ENCODE peak calls at places on chromosomes 6 and 20, in four cellular contexts. Q, S, U and B are unnamed samples.
A peak's percentile ranks its signal among the peaks of the same experiment; 100 is the strongest.

GRCh38 chr6:37587776-37588744 is 88.4 kb upstream of the CCDC167 start:
- DNase-seq in U (no peak), S (no peak), Q (no peak), B (no peak)

GRCh38 chr6:166693880-166694279 is 66.8 kb upstream of the RPS6KA2 start:
- DNase-seq in U (no peak), S (no peak), Q (no peak), B (no peak)

GRCh38 chr6:75206338-75207210 is 721 bp upstream of the COL12A1 start:
- DNase-seq in U (peak; percentile 32), S (no peak), Q (no peak), B (no peak)

GRCh38 chr20:53148764-53149163 is 176.6 kb downstream of the TSHZ2 start:
- DNase-seq in Q (no peak), S (no peak), U (no peak), B (no peak)

GRCh38 chr20:35171753-35172433 is at the start of gene PROCR:
- DNase-seq in Q (peak; percentile 92), S (peak; percentile 62), U (peak; percentile 87), B (no peak)

GRCh38 chr20:63017076-63017825 is 10.5 kb upstream of the BHLHE23 start:
- DNase-seq in U (no peak), Q (no peak), S (no peak), B (no peak)

GRCh38 chr20:5342031-5342430 is 25.3 kb upstream of the PROKR2 start:
- DNase-seq in U (no peak), S (no peak), Q (no peak), B (no peak)

GRCh38 chr20:11935754-11936551 is 18.3 kb downstream of the BTBD3 start:
- DNase-seq in S (no peak), U (no peak), Q (no peak), B (no peak)

GRCh38 chr20:35743693-35744491 is 1.8 kb upstream of the RBM39 start:
- DNase-seq in Q (no peak), U (no peak), S (no peak), B (no peak)

GRCh38 chr6:150654671-150655070 is 55.0 kb downstream of the PLEKHG1 start:
- DNase-seq in S (no peak), U (no peak), Q (no peak), B (no peak)

GRCh38 chr6:159467473-159468041 is 225.5 kb downstream of the SOD2 start:
- DNase-seq in U (no peak), S (no peak), Q (no peak), B (no peak)

GRCh38 chr6:130906736-130907381 is 79.7 kb downstream of the SMLR1 start:
- DNase-seq in Q (no peak), U (no peak), S (peak; percentile 43), B (no peak)

DNA sequence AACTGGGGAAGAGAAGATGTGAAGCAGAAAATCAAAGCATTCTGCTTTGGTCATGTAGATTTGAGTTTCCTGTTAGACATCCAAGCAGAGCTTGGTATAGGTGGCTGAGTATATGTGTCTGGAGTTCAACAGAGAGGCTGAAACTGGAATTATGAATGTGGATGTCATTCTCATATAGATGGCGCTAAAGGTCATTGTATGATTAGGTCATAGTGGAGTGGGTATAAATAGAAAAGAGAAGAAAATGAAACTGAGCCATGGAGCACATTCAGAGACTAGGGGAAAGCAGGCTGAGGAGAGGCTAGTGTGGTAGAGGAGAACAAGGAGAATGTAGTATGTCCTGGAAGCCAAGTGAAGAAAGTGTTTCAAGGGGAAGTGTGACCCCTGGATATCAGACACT is 295.6 kb upstream of the PLN start:
- DNase-seq in S (no peak), U (no peak), Q (no peak), B (no peak)
- TF ChIP-seq CTCF in S (no peak), U (no peak), Q (no peak), B (no peak)

GRCh38 chr6:137866914-137867684 is at the start of gene TNFAIP3:
- DNase-seq in S (peak; percentile 87), U (peak; percentile 94), Q (peak; percentile 96), B (peak; percentile 88)
- TF ChIP-seq CTCF in S (peak; percentile 66), U (peak; percentile 90), Q (peak; percentile 87), B (peak; percentile 95)

GRCh38 chr6:140105857-140106256 is 731.4 kb upstream of the CITED2 start:
- DNase-seq in Q (no peak), U (no peak), S (no peak), B (no peak)
- TF ChIP-seq CTCF in Q (no peak), U (no peak), S (peak; percentile 38), B (no peak)

DNA sequence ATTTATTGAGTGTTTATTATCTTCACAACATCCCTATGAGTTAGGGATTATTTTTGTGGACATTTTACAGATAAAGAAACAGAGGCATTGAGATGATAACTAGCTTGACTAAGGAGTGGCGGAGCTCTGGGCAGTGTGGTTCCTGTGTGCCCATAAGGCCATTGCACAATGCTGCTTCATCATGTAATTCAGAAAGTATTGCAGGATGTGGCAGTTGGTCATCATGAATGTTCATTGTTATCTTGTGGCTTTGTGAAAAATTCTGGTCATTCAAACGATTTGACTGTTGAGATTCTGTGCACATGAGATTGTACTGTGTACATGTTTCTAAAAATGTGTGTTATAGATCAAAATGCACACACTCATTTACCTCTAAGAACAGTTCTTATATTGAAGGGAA is 150.8 kb downstream of the ESR1 start:
- DNase-seq in Q (no peak), S (peak; percentile 15), U (no peak), B (no peak)
- TF ChIP-seq CTCF in Q (no peak), S (no peak), U (no peak), B (no peak)

GRCh38 chr6:145028144-145028818 is 707.0 kb downstream of the EPM2A start:
- DNase-seq in Q (no peak), U (no peak), S (no peak), B (no peak)
- TF ChIP-seq CTCF in Q (peak; percentile 29), U (peak; percentile 15), S (peak; percentile 42), B (peak; percentile 19)

GRCh38 chr6:17042422-17043147 is 59.3 kb upstream of the STMND1 start:
- DNase-seq in U (peak; percentile 46), Q (no peak), S (no peak), B (no peak)
- TF ChIP-seq CTCF in U (no peak), Q (peak; percentile 40), S (peak; percentile 30), B (peak; percentile 29)

GRCh38 chr20:58542411-58543095 is 27.4 kb upstream of the APCDD1L start:
- DNase-seq in Q (no peak), U (no peak), S (no peak), B (no peak)
- TF ChIP-seq CTCF in Q (no peak), U (no peak), S (no peak), B (no peak)